ENCODE peak calls at places on chromosome 21, in five cellular contexts. A is right cardiac atrium; H is left ventricle myocardium inferior; Z is CD8-positive, alpha-beta memory T cell; U is adrenal gland. J is an unnamed sample.

GRCh38 chr21:14959343-14959742 is 105.5 kb downstream of the NRIP1 start:
- DNase-seq in A (no peak), H (no peak), Z (no peak), U (no peak), J (no peak)

GRCh38 chr21:42683371-42684108 is 30.1 kb downstream of the PDE9A start:
- DNase-seq in A (peak), H (no peak), Z (peak), U (no peak), J (no peak)

GRCh38 chr21:27833298-27833697 is 866.4 kb upstream of the ADAMTS5 start:
- DNase-seq in A (no peak), H (no peak), Z (no peak), U (no peak), J (no peak)

GRCh38 chr21:15774590-15774989 is 44.8 kb downstream of the USP25 start:
- DNase-seq in A (no peak), H (no peak), Z (no peak), U (no peak), J (no peak)

GRCh38 chr21:15197696-15198095 is 132.9 kb upstream of the NRIP1 start:
- DNase-seq in A (no peak), H (no peak), Z (no peak), U (no peak), J (no peak)

GRCh38 chr21:44090332-44090731 is 16.9 kb upstream of the PWP2 start:
- DNase-seq in A (no peak), H (no peak), Z (peak), U (no peak), J (no peak)

GRCh38 chr21:26717146-26717739 is 128.0 kb downstream of the ADAMTS1 start:
- DNase-seq in A (no peak), H (no peak), Z (no peak), U (no peak), J (no peak)

GRCh38 chr21:40271169-40271568 is 403.9 kb downstream of the PCP4 start:
- DNase-seq in A (no peak), H (no peak), Z (no peak), U (no peak), J (no peak)

GRCh38 chr21:43909736-43910455 is 44.9 kb downstream of the AGPAT3 start:
- DNase-seq in A (no peak), H (no peak), Z (no peak), U (no peak), J (no peak)

GRCh38 chr21:15592271-15592860 is 137.4 kb upstream of the USP25 start:
- DNase-seq in A (no peak), H (no peak), Z (no peak), U (no peak), J (no peak)

GRCh38 chr21:14900058-14900457 is 164.7 kb downstream of the NRIP1 start:
- DNase-seq in A (no peak), H (no peak), Z (no peak), U (peak), J (peak)

GRCh38 chr21:26800455-26801454 is 44.5 kb downstream of the ADAMTS1 start:
- DNase-seq in A (no peak), H (peak), Z (no peak), U (no peak), J (peak)

GRCh38 chr21:38613686-38614085 is 115.4 kb upstream of the ERG start:
- DNase-seq in A (no peak), H (no peak), Z (no peak), U (no peak), J (no peak)

GRCh38 chr21:39712976-39713375 is 32.0 kb upstream of the IGSF5 start:
- DNase-seq in A (no peak), H (no peak), Z (no peak), U (no peak), J (peak)

GRCh38 chr21:18069875-18070274 is 174.8 kb upstream of the CHODL start:
- DNase-seq in A (no peak), H (no peak), Z (no peak), U (no peak), J (no peak)

GRCh38 chr21:30340714-30341573 is 3.5 kb upstream of the KRTAP27-1 start:
- DNase-seq in A (no peak), H (no peak), Z (no peak), U (peak), J (peak)

GRCh38 chr21:21740207-21740606 is 742.0 kb downstream of the NCAM2 start:
- DNase-seq in A (no peak), H (no peak), Z (no peak), U (no peak), J (no peak)

GRCh38 chr21:39014751-39015150 is 168.5 kb downstream of the PSMG1 start:
- DNase-seq in A (no peak), H (no peak), Z (no peak), U (no peak), J (no peak)

GRCh38 chr21:41361786-41362604 is at the start of gene MX2:
- DNase-seq in A (peak), H (peak), Z (peak), U (peak), J (no peak)

GRCh38 chr21:15627011-15627410 is 102.8 kb upstream of the USP25 start:
- DNase-seq in A (no peak), H (no peak), Z (no peak), U (no peak), J (no peak)

GRCh38 chr21:17673261-17674020 is 60.7 kb upstream of the BTG3 start:
- DNase-seq in A (no peak), H (no peak), Z (no peak), U (no peak), J (no peak)

DNA sequence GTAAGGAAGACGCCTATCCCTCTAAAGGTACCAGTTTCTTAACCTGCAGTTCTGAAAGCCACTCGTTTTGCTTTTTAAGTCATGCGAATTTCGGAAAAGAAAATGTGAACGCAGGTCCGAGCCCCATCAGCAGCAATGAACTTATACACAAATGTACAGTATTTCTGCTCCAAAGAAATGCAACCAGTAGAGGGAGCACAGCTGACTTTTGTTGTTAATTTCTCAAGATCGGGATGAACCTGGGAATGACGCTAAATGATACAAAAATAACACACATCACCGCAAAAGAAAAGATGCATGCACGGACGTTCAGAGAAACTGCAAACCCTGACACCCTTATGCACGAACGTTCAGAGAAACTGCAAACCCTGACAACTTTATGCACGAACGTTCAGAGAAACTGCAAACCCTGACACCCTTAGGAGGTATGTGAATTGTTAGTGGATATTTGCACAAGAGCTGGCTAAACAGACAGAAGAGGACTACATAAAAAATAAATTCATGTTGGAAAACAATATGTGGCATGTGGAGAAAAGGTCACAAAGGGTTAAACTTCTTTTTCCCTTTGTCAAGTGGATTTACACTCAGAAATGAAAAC is 3.5 kb upstream of the TIAM1 start:
- DNase-seq in A (no peak), H (no peak), Z (no peak), U (no peak), J (peak)
- H3K27ac ChIP-seq in A (no peak), H (no peak), Z (no peak), U (no peak), J (no peak)

GRCh38 chr21:35505067-35505466 is 456.0 kb upstream of the RUNX1 start:
- DNase-seq in A (no peak), H (no peak), Z (no peak), U (no peak), J (no peak)
- H3K27ac ChIP-seq in A (no peak), H (no peak), Z (no peak), U (no peak), J (no peak)

GRCh38 chr21:33265664-33266049 is 510 bp upstream of the IL10RB start:
- DNase-seq in A (peak), H (peak), Z (no peak), U (peak), J (no peak)

GRCh38 chr21:33267250-33267649 is 1.1 kb downstream of the IL10RB start:
- DNase-seq in A (no peak), H (no peak), Z (no peak), U (no peak), J (no peak)

GRCh38 chr21:33268392-33268735 is 2.2 kb downstream of the IL10RB start:
- DNase-seq in A (no peak), H (no peak), Z (no peak), U (no peak), J (no peak)

GRCh38 chr21:33266050-33266783 is at the start of gene IL10RB:
- DNase-seq in A (peak), H (peak), Z (peak), U (peak), J (peak)

GRCh38 chr21:33266784-33267135 is 593 bp downstream of the IL10RB start:
- DNase-seq in A (peak), H (peak), Z (peak), U (no peak), J (no peak)
- H3K27ac ChIP-seq in A (peak), H (peak), Z (peak), U (peak), J (peak)

DNA sequence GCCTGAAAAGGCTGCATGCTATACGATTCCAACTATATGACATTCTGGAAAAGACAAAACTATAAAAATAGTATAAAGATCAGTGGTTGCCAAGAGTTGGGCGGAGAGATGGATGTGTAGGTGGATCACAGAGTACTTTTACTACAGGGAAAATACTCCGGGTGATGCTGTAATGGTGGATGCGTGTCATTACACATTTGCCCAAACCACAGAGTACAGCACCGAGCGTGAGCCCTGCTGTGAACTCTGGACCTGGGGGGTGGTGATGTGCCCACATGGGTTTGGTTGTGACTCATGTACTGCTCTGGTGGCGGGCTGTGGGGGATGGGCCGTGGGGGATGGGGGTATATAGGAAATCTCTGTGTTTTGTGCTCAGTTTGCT is 162.7 kb upstream of the COL6A1 start:
- DNase-seq in A (no peak), H (no peak), Z (no peak), U (no peak), J (no peak)
- H3K27ac ChIP-seq in A (no peak), H (no peak), Z (no peak), U (no peak), J (no peak)

GRCh38 chr21:25561668-25562641 is 45.3 kb downstream of the MRPL39 start:
- DNase-seq in A (peak), H (peak), Z (peak), U (peak), J (no peak)

GRCh38 chr21:25564349-25564948 is 42.8 kb downstream of the MRPL39 start:
- DNase-seq in A (no peak), H (no peak), Z (no peak), U (no peak), J (no peak)

GRCh38 chr21:25563399-25564116 is 43.7 kb downstream of the MRPL39 start:
- DNase-seq in A (no peak), H (no peak), Z (peak), U (no peak), J (no peak)

GRCh38 chr21:25560151-25560783 is 47.0 kb downstream of the MRPL39 start:
- DNase-seq in A (no peak), H (no peak), Z (no peak), U (no peak), J (no peak)

DNA sequence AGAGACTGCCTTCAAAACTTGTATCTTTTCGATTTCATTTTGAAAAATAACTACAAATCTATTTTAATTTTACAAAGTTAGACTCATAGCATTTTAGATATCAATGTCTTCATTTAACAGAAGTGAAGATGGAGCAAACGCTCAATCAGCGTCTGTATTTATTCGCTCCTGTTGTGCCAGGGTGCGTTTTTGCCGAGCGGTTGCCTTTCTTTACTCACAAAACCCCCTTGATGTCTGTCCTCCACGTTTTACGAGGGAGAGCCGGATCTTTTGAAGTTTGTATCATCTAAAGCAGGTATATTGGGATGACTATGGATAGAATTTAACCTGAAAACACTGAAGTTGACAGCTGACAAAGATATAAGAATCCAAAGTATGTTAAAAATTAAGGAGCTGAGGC is 44.6 kb downstream of the MRPL39 start:
- DNase-seq in A (no peak), H (no peak), Z (no peak), U (no peak), J (no peak)
- H3K27ac ChIP-seq in A (no peak), H (no peak), Z (peak), U (no peak), J (no peak)

GRCh38 chr21:37208741-37209225 is 58.4 kb downstream of the VPS26C start:
- DNase-seq in A (no peak), H (no peak), Z (no peak), U (no peak), J (no peak)
- H3K27ac ChIP-seq in A (peak), H (peak), Z (no peak), U (no peak), J (no peak)

GRCh38 chr21:45364464-45365185 is 40.3 kb upstream of the COL18A1 start:
- DNase-seq in A (no peak), H (no peak), Z (no peak), U (peak), J (no peak)

GRCh38 chr21:45366476-45366875 is 38.5 kb upstream of the COL18A1 start:
- DNase-seq in A (peak), H (no peak), Z (no peak), U (no peak), J (no peak)

GRCh38 chr21:45365608-45366241 is 39.2 kb upstream of the COL18A1 start:
- DNase-seq in A (peak), H (no peak), Z (no peak), U (no peak), J (peak)

GRCh38 chr21:45363921-45364463 is 41.0 kb upstream of the COL18A1 start:
- DNase-seq in A (peak), H (peak), Z (no peak), U (peak), J (peak)

GRCh38 chr21:45365186-45365607 is 39.8 kb upstream of the COL18A1 start:
- DNase-seq in A (peak), H (no peak), Z (no peak), U (no peak), J (no peak)
- H3K27ac ChIP-seq in A (peak), H (peak), Z (no peak), U (peak), J (peak)

GRCh38 chr21:29265690-29266479 is 32.8 kb upstream of the BACH1 start:
- DNase-seq in A (no peak), H (no peak), Z (no peak), U (no peak), J (no peak)

GRCh38 chr21:29260461-29260860 is 38.3 kb upstream of the BACH1 start:
- DNase-seq in A (no peak), H (no peak), Z (no peak), U (no peak), J (no peak)

GRCh38 chr21:29258626-29259335 is 39.9 kb upstream of the BACH1 start:
- DNase-seq in A (no peak), H (no peak), Z (no peak), U (no peak), J (no peak)

GRCh38 chr21:29264721-29265120 is 34.0 kb upstream of the BACH1 start:
- DNase-seq in A (no peak), H (no peak), Z (no peak), U (no peak), J (no peak)

GRCh38 chr21:29261555-29262540 is 36.9 kb upstream of the BACH1 start:
- DNase-seq in A (no peak), H (no peak), Z (no peak), U (no peak), J (no peak)
- H3K27ac ChIP-seq in A (no peak), H (no peak), Z (no peak), U (no peak), J (no peak)

J was measured in SJCRH30.